ENCODE peak calls at places on chromosomes 12 and 14, in five cellular contexts. One of them, this sample, is unnamed.

GRCh38 chr12:104565606-104566243 is 109.0 kb downstream of the CHST11 start:
- DNase-seq in tibial nerve: no peak
- DNase-seq in HL-60: no peak
- DNase-seq in suprapubic skin: no peak
- DNase-seq in substantia nigra: no peak
- DNase-seq in this sample: no peak

GRCh38 chr12:94640134-94640928 is 10.0 kb downstream of the TMCC3 start:
- DNase-seq in tibial nerve: peak; percentile 39
- DNase-seq in HL-60: peak; percentile 86
- DNase-seq in suprapubic skin: no peak
- DNase-seq in substantia nigra: no peak
- DNase-seq in this sample: no peak

GRCh38 chr12:59887204-59887603 is 291.4 kb downstream of the SLC16A7 start:
- DNase-seq in tibial nerve: no peak
- DNase-seq in HL-60: no peak
- DNase-seq in suprapubic skin: no peak
- DNase-seq in substantia nigra: no peak
- DNase-seq in this sample: no peak

GRCh38 chr14:92651793-92652382 is 96.5 kb downstream of the LGMN start:
- DNase-seq in tibial nerve: peak; percentile 43
- DNase-seq in HL-60: peak; percentile 82
- DNase-seq in suprapubic skin: no peak
- DNase-seq in substantia nigra: no peak
- DNase-seq in this sample: peak; percentile 35

GRCh38 chr14:106843951-106844483 is 1317.6 kb downstream of the TMEM121 start:
- DNase-seq in tibial nerve: peak; percentile 31
- DNase-seq in HL-60: peak; percentile 81
- DNase-seq in suprapubic skin: no peak
- DNase-seq in substantia nigra: no peak
- DNase-seq in this sample: no peak

GRCh38 chr14:100988411-100988900 is 84.9 kb upstream of the RTL1 start:
- DNase-seq in tibial nerve: no peak
- DNase-seq in HL-60: no peak
- DNase-seq in suprapubic skin: no peak
- DNase-seq in substantia nigra: no peak
- DNase-seq in this sample: no peak

GRCh38 chr12:32901553-32901952 is 5.0 kb upstream of the PKP2 start:
- DNase-seq in tibial nerve: no peak
- DNase-seq in HL-60: no peak
- DNase-seq in suprapubic skin: no peak
- DNase-seq in substantia nigra: no peak
- DNase-seq in this sample: no peak

GRCh38 chr12:89899651-89900050 is 191.0 kb upstream of the ATP2B1 start:
- DNase-seq in tibial nerve: no peak
- DNase-seq in HL-60: no peak
- DNase-seq in suprapubic skin: no peak
- DNase-seq in substantia nigra: no peak
- DNase-seq in this sample: no peak

GRCh38 chr12:52526511-52526951 is 6.3 kb upstream of the KRT5 start:
- DNase-seq in tibial nerve: no peak
- DNase-seq in HL-60: no peak
- DNase-seq in suprapubic skin: no peak
- DNase-seq in substantia nigra: no peak
- DNase-seq in this sample: no peak

GRCh38 chr12:2976581-2976996 is 17.4 kb downstream of the TEAD4 start:
- DNase-seq in tibial nerve: no peak
- DNase-seq in HL-60: no peak
- DNase-seq in suprapubic skin: no peak
- DNase-seq in substantia nigra: no peak
- DNase-seq in this sample: no peak

GRCh38 chr14:79825046-79825521 is 386.2 kb downstream of the DIO2 start:
- DNase-seq in tibial nerve: peak; percentile 59
- DNase-seq in HL-60: no peak
- DNase-seq in suprapubic skin: no peak
- DNase-seq in substantia nigra: no peak
- DNase-seq in this sample: no peak

GRCh38 chr12:39905152-39905551 is 200.7 kb downstream of the SLC2A13 start:
- DNase-seq in tibial nerve: peak; percentile 63
- DNase-seq in HL-60: no peak
- DNase-seq in suprapubic skin: peak; percentile 65
- DNase-seq in substantia nigra: no peak
- DNase-seq in this sample: no peak

GRCh38 chr12:81974762-81975161 is 215.6 kb upstream of the PPFIA2 start:
- DNase-seq in tibial nerve: no peak
- DNase-seq in HL-60: no peak
- DNase-seq in suprapubic skin: no peak
- DNase-seq in substantia nigra: no peak
- DNase-seq in this sample: no peak

GRCh38 chr12:51246254-51246853 is 7.7 kb downstream of the DAZAP2 start:
- DNase-seq in tibial nerve: no peak
- DNase-seq in HL-60: peak; percentile 93
- DNase-seq in suprapubic skin: no peak
- DNase-seq in substantia nigra: no peak
- DNase-seq in this sample: peak; percentile 18

GRCh38 chr12:86710110-86710509 is 453.9 kb upstream of the MGAT4C start:
- DNase-seq in tibial nerve: no peak
- DNase-seq in HL-60: no peak
- DNase-seq in suprapubic skin: no peak
- DNase-seq in substantia nigra: no peak
- DNase-seq in this sample: no peak

GRCh38 chr12:31005256-31005943 is 68.3 kb upstream of the DDX11 start:
- DNase-seq in tibial nerve: no peak
- DNase-seq in HL-60: no peak
- DNase-seq in suprapubic skin: peak; percentile 58
- DNase-seq in substantia nigra: no peak
- DNase-seq in this sample: no peak

GRCh38 chr12:30694412-30694955 is 1.2 kb downstream of the IPO8 start:
- DNase-seq in tibial nerve: no peak
- DNase-seq in HL-60: no peak
- DNase-seq in suprapubic skin: no peak
- DNase-seq in substantia nigra: no peak
- DNase-seq in this sample: no peak

GRCh38 chr14:52338282-52338681 is 24.2 kb downstream of the PTGER2 start:
- DNase-seq in tibial nerve: no peak
- DNase-seq in HL-60: no peak
- DNase-seq in suprapubic skin: no peak
- DNase-seq in substantia nigra: no peak
- DNase-seq in this sample: no peak

GRCh38 chr12:102950107-102950949 is 7.1 kb upstream of the ASCL1 start:
- DNase-seq in tibial nerve: no peak
- DNase-seq in HL-60: no peak
- DNase-seq in suprapubic skin: no peak
- DNase-seq in substantia nigra: no peak
- DNase-seq in this sample: no peak

GRCh38 chr14:20492486-20492885 is 12.9 kb upstream of the RNASE10 start:
- DNase-seq in tibial nerve: no peak
- DNase-seq in HL-60: no peak
- DNase-seq in suprapubic skin: no peak
- DNase-seq in substantia nigra: no peak
- DNase-seq in this sample: no peak

GRCh38 chr14:36173161-36173560 is 3.4 kb downstream of the PTCSC3 start:
- DNase-seq in tibial nerve: no peak
- DNase-seq in HL-60: no peak
- DNase-seq in suprapubic skin: no peak
- DNase-seq in substantia nigra: no peak
- DNase-seq in this sample: no peak

GRCh38 chr12:110501378-110501721 is 561 bp downstream of the VPS29 start:
- DNase-seq in tibial nerve: peak; percentile 25
- DNase-seq in HL-60: peak; percentile 88
- DNase-seq in suprapubic skin: no peak
- DNase-seq in substantia nigra: no peak
- DNase-seq in this sample: peak; percentile 7

GRCh38 chr14:29215853-29216252 is 449.3 kb downstream of the FOXG1 start:
- DNase-seq in tibial nerve: no peak
- DNase-seq in HL-60: no peak
- DNase-seq in suprapubic skin: no peak
- DNase-seq in substantia nigra: no peak
- DNase-seq in this sample: no peak

GRCh38 chr12:46487567-46488131 is 115.1 kb upstream of the SLC38A2 start:
- DNase-seq in tibial nerve: no peak
- DNase-seq in HL-60: peak; percentile 57
- DNase-seq in suprapubic skin: no peak
- DNase-seq in substantia nigra: no peak
- DNase-seq in this sample: no peak

GRCh38 chr12:102816816-102817434 is 100.1 kb downstream of the PAH start:
- DNase-seq in tibial nerve: no peak
- DNase-seq in HL-60: peak; percentile 18
- DNase-seq in suprapubic skin: no peak
- DNase-seq in substantia nigra: no peak
- DNase-seq in this sample: no peak

GRCh38 chr12:132909030-132909368 is 21.6 kb upstream of the CHFR start:
- DNase-seq in tibial nerve: no peak
- DNase-seq in HL-60: no peak
- DNase-seq in suprapubic skin: no peak
- DNase-seq in substantia nigra: no peak
- DNase-seq in this sample: no peak

GRCh38 chr12:63064080-63064479 is 86.9 kb downstream of the AVPR1A start:
- DNase-seq in tibial nerve: no peak
- DNase-seq in HL-60: no peak
- DNase-seq in suprapubic skin: no peak
- DNase-seq in substantia nigra: no peak
- DNase-seq in this sample: no peak

GRCh38 chr14:61749867-61750266 is 12.4 kb upstream of the SNAPC1 start:
- DNase-seq in tibial nerve: no peak
- DNase-seq in HL-60: no peak
- DNase-seq in suprapubic skin: no peak
- DNase-seq in substantia nigra: no peak
- DNase-seq in this sample: no peak

GRCh38 chr12:130141105-130141504 is 21.2 kb upstream of the FZD10 start:
- DNase-seq in tibial nerve: no peak
- DNase-seq in HL-60: no peak
- DNase-seq in suprapubic skin: no peak
- DNase-seq in substantia nigra: no peak
- DNase-seq in this sample: no peak

GRCh38 chr14:104224516-104225281 is 86.3 kb downstream of the KIF26A start:
- DNase-seq in tibial nerve: no peak
- DNase-seq in HL-60: no peak
- DNase-seq in suprapubic skin: no peak
- DNase-seq in substantia nigra: no peak
- DNase-seq in this sample: peak; percentile 28
- H3K27ac ChIP-seq in tibial nerve: no peak overlapping the region
- H3K27ac ChIP-seq in HL-60: no peak overlapping the region
- H3K27ac ChIP-seq in suprapubic skin: no peak overlapping the region
- H3K27ac ChIP-seq in substantia nigra: no peak overlapping the region
- H3K27ac ChIP-seq in this sample: no peak overlapping the region

GRCh38 chr14:69769623-69770022 is 2.7 kb downstream of the SRSF5 start:
- DNase-seq in tibial nerve: no peak
- DNase-seq in HL-60: no peak
- DNase-seq in suprapubic skin: no peak
- DNase-seq in substantia nigra: no peak
- DNase-seq in this sample: no peak

GRCh38 chr14:69767369-69767999 is 542 bp downstream of the SRSF5 start:
- DNase-seq in tibial nerve: peak; percentile 75
- DNase-seq in HL-60: peak; percentile 77
- DNase-seq in suprapubic skin: peak; percentile 93
- DNase-seq in substantia nigra: peak; percentile 63
- DNase-seq in this sample: peak; percentile 93

GRCh38 chr14:69770559-69770958 is 3.6 kb downstream of the SRSF5 start:
- DNase-seq in tibial nerve: no peak
- DNase-seq in HL-60: no peak
- DNase-seq in suprapubic skin: no peak
- DNase-seq in substantia nigra: no peak
- DNase-seq in this sample: no peak

GRCh38 chr14:69766984-69767368 is at the start of gene SRSF5:
- DNase-seq in tibial nerve: peak; percentile 94
- DNase-seq in HL-60: peak; percentile 89
- DNase-seq in suprapubic skin: peak; percentile 98
- DNase-seq in substantia nigra: peak; percentile 91
- DNase-seq in this sample: peak; percentile 93

GRCh38 chr14:69768873-69769272 is 1.9 kb downstream of the SRSF5 start:
- DNase-seq in tibial nerve: no peak
- DNase-seq in HL-60: no peak
- DNase-seq in suprapubic skin: no peak
- DNase-seq in substantia nigra: no peak
- DNase-seq in this sample: no peak
- H3K27ac ChIP-seq in tibial nerve: peak overlapping the region; percentile 99
- H3K27ac ChIP-seq in HL-60: no peak overlapping the region
- H3K27ac ChIP-seq in suprapubic skin: no peak overlapping the region
- H3K27ac ChIP-seq in substantia nigra: no peak overlapping the region
- H3K27ac ChIP-seq in this sample: no peak overlapping the region

DNA sequence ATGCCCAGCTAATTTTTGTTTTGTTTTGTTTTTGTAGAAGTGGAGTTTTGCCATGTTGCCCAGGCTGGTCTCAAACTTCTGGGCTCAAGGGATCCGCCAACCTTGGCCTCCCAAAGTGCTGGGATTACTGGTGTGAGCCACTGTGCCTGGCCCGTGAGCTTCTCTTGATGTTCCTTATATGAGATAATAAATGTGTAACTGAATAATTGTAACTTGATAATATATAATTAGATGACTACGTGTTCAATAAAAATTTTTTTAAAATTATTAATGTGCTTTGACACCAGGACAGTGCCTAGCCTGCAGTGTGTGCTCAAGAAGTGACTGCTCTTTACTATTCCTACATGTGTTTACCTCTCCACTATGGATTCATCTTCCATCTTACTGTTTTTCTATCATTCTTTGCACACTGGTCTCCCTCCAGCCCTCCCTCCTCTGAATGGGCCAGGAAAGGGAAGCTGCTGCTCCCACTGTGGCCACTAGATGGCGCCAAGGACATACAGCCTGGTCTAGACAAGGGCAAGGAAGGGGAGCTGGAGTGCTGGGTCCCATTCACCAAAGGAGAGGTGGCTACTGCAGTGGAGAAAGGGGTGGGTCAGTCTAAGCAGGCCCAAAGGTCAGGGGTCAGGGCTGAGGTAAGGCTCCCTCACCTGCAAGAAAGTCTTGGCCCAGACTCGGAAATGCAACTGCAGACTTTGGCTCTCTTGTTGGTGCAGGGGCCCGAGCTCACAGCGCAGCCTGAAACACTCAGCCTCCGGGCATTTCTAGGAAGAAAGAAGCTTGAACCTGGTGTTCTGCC is 14.7 kb upstream of the ZNF385A start:
- DNase-seq in tibial nerve: peak; percentile 98
- DNase-seq in HL-60: peak; percentile 90
- DNase-seq in suprapubic skin: peak; percentile 94
- DNase-seq in substantia nigra: peak; percentile 64
- DNase-seq in this sample: peak; percentile 96
- H3K27ac ChIP-seq in tibial nerve: no peak overlapping the region
- H3K27ac ChIP-seq in HL-60: no peak overlapping the region
- H3K27ac ChIP-seq in suprapubic skin: no peak overlapping the region
- H3K27ac ChIP-seq in substantia nigra: no peak overlapping the region
- H3K27ac ChIP-seq in this sample: no peak overlapping the region

GRCh38 chr14:70789361-70789760 is 20.0 kb downstream of the MAP3K9 start:
- DNase-seq in tibial nerve: peak; percentile 8
- DNase-seq in HL-60: no peak
- DNase-seq in suprapubic skin: no peak
- DNase-seq in substantia nigra: no peak
- DNase-seq in this sample: no peak
- H3K27ac ChIP-seq in tibial nerve: no peak overlapping the region
- H3K27ac ChIP-seq in HL-60: no peak overlapping the region
- H3K27ac ChIP-seq in suprapubic skin: no peak overlapping the region
- H3K27ac ChIP-seq in substantia nigra: no peak overlapping the region
- H3K27ac ChIP-seq in this sample: no peak overlapping the region

GRCh38 chr14:71698027-71698426 is 234.2 kb upstream of the RGS6 start:
- DNase-seq in tibial nerve: no peak
- DNase-seq in HL-60: no peak
- DNase-seq in suprapubic skin: no peak
- DNase-seq in substantia nigra: no peak
- DNase-seq in this sample: no peak
- H3K27ac ChIP-seq in tibial nerve: no peak overlapping the region
- H3K27ac ChIP-seq in HL-60: no peak overlapping the region
- H3K27ac ChIP-seq in suprapubic skin: no peak overlapping the region
- H3K27ac ChIP-seq in substantia nigra: no peak overlapping the region
- H3K27ac ChIP-seq in this sample: no peak overlapping the region

GRCh38 chr12:526089-526488 is 66.3 kb downstream of the B4GALNT3 start:
- DNase-seq in tibial nerve: no peak
- DNase-seq in HL-60: peak; percentile 41
- DNase-seq in suprapubic skin: no peak
- DNase-seq in substantia nigra: no peak
- DNase-seq in this sample: no peak
- H3K27ac ChIP-seq in tibial nerve: no peak overlapping the region
- H3K27ac ChIP-seq in HL-60: no peak overlapping the region
- H3K27ac ChIP-seq in suprapubic skin: no peak overlapping the region
- H3K27ac ChIP-seq in substantia nigra: no peak overlapping the region
- H3K27ac ChIP-seq in this sample: no peak overlapping the region